ENCODE peak calls at places on chromosomes 1 and 21, in four cellular contexts. C is fibroblast of lung, Z is cardiac fibroblast, Y is epithelial cell of proximal tubule. S is an unnamed sample.

GRCh38 chr1:172203135-172203823 is 217.2 kb upstream of the C1orf105 start:
- DNase-seq in C (peak), Z (peak), Y (no peak), S (no peak)

GRCh38 chr1:17128361-17128760 is 9.1 kb upstream of the PADI2 start:
- DNase-seq in C (peak), Z (peak), Y (peak), S (peak)

GRCh38 chr1:47776554-47777156 is 220.5 kb downstream of the TRABD2B start:
- DNase-seq in C (no peak), Z (no peak), Y (no peak), S (no peak)

GRCh38 chr1:22787636-22788035 is 77.0 kb downstream of the EPHB2 start:
- DNase-seq in C (no peak), Z (no peak), Y (no peak), S (no peak)

GRCh38 chr1:152110860-152111514 is 4.3 kb downstream of the TCHH start:
- DNase-seq in C (peak), Z (peak), Y (no peak), S (peak)

GRCh38 chr1:18110968-18111367 is 3.4 kb downstream of the IGSF21 start:
- DNase-seq in C (no peak), Z (no peak), Y (no peak), S (no peak)

GRCh38 chr1:216961516-216961915 is 238.3 kb upstream of the ESRRG start:
- DNase-seq in C (no peak), Z (no peak), Y (no peak), S (no peak)

GRCh38 chr1:154714638-154715037 is 106.7 kb upstream of the ADAR start:
- DNase-seq in C (peak), Z (peak), Y (peak), S (peak)

GRCh38 chr1:186440584-186440983 is 20.3 kb downstream of the PDC start:
- DNase-seq in C (peak), Z (no peak), Y (peak), S (no peak)

GRCh38 chr1:98053471-98054366 is 132.9 kb upstream of the DPYD start:
- DNase-seq in C (peak), Z (peak), Y (no peak), S (peak)

GRCh38 chr1:21244154-21244553 is 46.1 kb downstream of the ECE1 start:
- DNase-seq in C (no peak), Z (no peak), Y (no peak), S (no peak)

GRCh38 chr1:181178241-181178640 is 89.7 kb downstream of the IER5 start:
- DNase-seq in C (no peak), Z (no peak), Y (no peak), S (no peak)

GRCh38 chr1:153790282-153790995 is 15.2 kb downstream of the SLC27A3 start:
- DNase-seq in C (peak), Z (peak), Y (no peak), S (peak)

GRCh38 chr1:25135903-25136302 is 96.4 kb downstream of the SYF2 start:
- DNase-seq in C (no peak), Z (no peak), Y (no peak), S (no peak)

GRCh38 chr1:168465942-168466702 is 77.7 kb downstream of the XCL2 start:
- DNase-seq in C (peak), Z (peak), Y (no peak), S (no peak)

GRCh38 chr1:88961081-88961480 is 31.3 kb downstream of the KYAT3 start:
- DNase-seq in C (no peak), Z (no peak), Y (no peak), S (no peak)

GRCh38 chr1:164495915-164496314 is 63.1 kb upstream of the PBX1 start:
- DNase-seq in C (no peak), Z (no peak), Y (no peak), S (no peak)

GRCh38 chr1:33130297-33130696 is 49.3 kb downstream of the AZIN2 start:
- DNase-seq in C (peak), Z (no peak), Y (no peak), S (no peak)

GRCh38 chr1:209403921-209404320 is 179.6 kb upstream of the CAMK1G start:
- DNase-seq in C (no peak), Z (no peak), Y (no peak), S (no peak)

GRCh38 chr1:6603851-6604558 is 1.3 kb upstream of the KLHL21 start:
- DNase-seq in C (peak), Z (peak), Y (no peak), S (peak)

GRCh38 chr1:96521994-96522760 is 199.4 kb upstream of the PTBP2 start:
- DNase-seq in C (peak), Z (peak), Y (peak), S (peak)

GRCh38 chr1:54566438-54567141 is 18.6 kb downstream of the ACOT11 start:
- DNase-seq in C (no peak), Z (no peak), Y (no peak), S (no peak)

GRCh38 chr1:224047538-224047937 is 66.4 kb upstream of the FBXO28 start:
- DNase-seq in C (peak), Z (no peak), Y (no peak), S (no peak)

GRCh38 chr1:205370780-205371179 is 14.1 kb upstream of the KLHDC8A start:
- DNase-seq in C (no peak), Z (no peak), Y (no peak), S (no peak)

GRCh38 chr21:39120876-39121599 is 62.2 kb downstream of the PSMG1 start:
- DNase-seq in C (no peak), Z (peak), Y (no peak), S (no peak)

GRCh38 chr1:61083014-61083798 is 845 bp downstream of the NFIA start:
- DNase-seq in C (peak), Z (peak), Y (no peak), S (no peak)

GRCh38 chr1:89565521-89565920 is 40.9 kb downstream of the LRRC8B start:
- DNase-seq in C (no peak), Z (no peak), Y (no peak), S (no peak)

GRCh38 chr1:212078826-212079225 is 43.3 kb downstream of the DTL start:
- DNase-seq in C (no peak), Z (no peak), Y (no peak), S (no peak)

GRCh38 chr1:227567256-227567655 is 3.9 kb downstream of the ZNF678 start:
- DNase-seq in C (no peak), Z (no peak), Y (no peak), S (no peak)

GRCh38 chr1:9324246-9325096 is 31.8 kb downstream of the SPSB1 start:
- DNase-seq in C (no peak), Z (no peak), Y (no peak), S (no peak)

GRCh38 chr1:230379928-230380327 is 46.2 kb downstream of the PGBD5 start:
- DNase-seq in C (no peak), Z (no peak), Y (no peak), S (no peak)

GRCh38 chr21:42583150-42583991 is 69.7 kb downstream of the SLC37A1 start:
- DNase-seq in C (no peak), Z (no peak), Y (no peak), S (no peak)

GRCh38 chr1:180594723-180595122 is 36.0 kb downstream of the OVAAL start:
- DNase-seq in C (no peak), Z (no peak), Y (no peak), S (no peak)

GRCh38 chr1:200248541-200248940 is 161.3 kb downstream of the ZNF281 start:
- DNase-seq in C (no peak), Z (no peak), Y (no peak), S (no peak)

GRCh38 chr1:8702848-8703810 is 114.3 kb downstream of the RERE start:
- DNase-seq in C (peak), Z (peak), Y (no peak), S (peak)

GRCh38 chr1:8153961-8154360 is 127.9 kb upstream of the ERRFI1 start:
- DNase-seq in C (no peak), Z (no peak), Y (no peak), S (no peak)

DNA sequence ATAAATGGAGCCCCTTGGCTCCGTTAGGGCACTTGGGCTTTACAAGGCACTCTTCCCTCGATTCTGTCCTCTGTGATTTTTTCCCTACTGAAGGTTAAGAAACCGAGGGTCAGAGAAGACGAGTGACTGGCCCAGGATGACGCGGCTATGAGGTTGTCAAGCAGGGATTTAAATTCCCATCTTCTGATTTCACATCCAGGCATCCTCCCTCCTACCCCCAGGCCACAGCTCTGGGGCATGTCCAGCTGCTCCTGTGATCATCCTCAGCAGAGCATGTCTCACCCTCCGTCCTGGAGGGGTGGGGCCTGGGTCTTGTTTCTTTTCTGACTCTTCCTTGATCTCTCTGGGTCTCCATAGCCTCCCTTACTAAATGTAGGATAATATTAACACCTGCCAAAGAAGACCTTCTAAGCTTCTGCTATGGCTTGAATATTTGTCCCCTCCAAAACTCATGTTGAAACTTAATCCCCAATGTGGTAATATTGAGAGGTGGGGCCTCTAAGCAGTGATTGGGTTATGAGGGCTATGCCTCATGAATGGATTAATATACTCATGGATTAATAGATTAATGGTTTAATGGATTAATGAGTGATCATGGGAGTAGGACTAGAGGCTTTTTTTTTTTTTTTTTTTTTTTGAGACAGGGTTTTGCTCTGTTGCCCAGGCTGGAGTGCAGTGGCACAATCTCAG is 4.6 kb downstream of the CRYBG2 start:
- DNase-seq in C (peak), Z (peak), Y (peak), S (no peak)
- TF ChIP-seq CTCF in C (no peak), Z (no peak), Y (no peak), S (no peak)

DNA sequence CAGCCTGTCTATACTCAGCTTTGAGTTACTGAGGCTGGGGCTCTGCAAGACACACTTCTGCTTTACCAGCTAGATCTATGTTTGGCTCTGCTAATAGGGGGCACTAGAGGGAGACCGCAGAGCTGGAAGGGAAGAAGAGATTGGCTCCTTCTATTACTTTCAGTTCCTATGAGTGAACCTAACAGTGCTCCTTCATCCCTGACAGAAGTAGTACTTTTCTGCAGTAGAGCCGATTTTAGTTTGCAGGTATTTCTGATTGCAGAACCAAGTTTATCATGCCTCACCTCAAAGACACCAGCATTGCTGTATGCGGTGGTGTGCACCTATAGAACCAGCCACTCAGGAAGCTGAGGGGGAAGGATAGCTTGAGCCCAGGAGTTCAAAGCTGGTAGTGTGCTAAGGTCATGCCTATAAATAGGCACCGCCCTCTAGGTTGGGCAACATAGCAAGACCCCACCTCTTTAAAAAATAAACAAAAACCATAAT is 5.7 kb upstream of the ZDHHC18 start:
- DNase-seq in C (no peak), Z (no peak), Y (no peak), S (no peak)
- TF ChIP-seq CTCF in C (peak), Z (no peak), Y (peak), S (peak)

GRCh38 chr1:202215472-202216130 is 22.0 kb downstream of the LGR6 start:
- DNase-seq in C (no peak), Z (no peak), Y (no peak), S (no peak)

GRCh38 chr1:202214089-202214843 is 20.7 kb downstream of the LGR6 start:
- DNase-seq in C (no peak), Z (no peak), Y (no peak), S (no peak)

GRCh38 chr1:202210969-202211368 is 17.4 kb downstream of the LGR6 start:
- DNase-seq in C (no peak), Z (no peak), Y (no peak), S (no peak)

GRCh38 chr1:202212787-202213186 is 19.2 kb downstream of the LGR6 start:
- DNase-seq in C (no peak), Z (no peak), Y (no peak), S (no peak)

GRCh38 chr1:202213361-202214088 is 19.9 kb downstream of the LGR6 start:
- DNase-seq in C (no peak), Z (no peak), Y (no peak), S (no peak)
- TF ChIP-seq CTCF in C (peak), Z (no peak), Y (peak), S (peak)

GRCh38 chr1:3172431-3173112 is 103.6 kb downstream of the PRDM16 start:
- DNase-seq in C (no peak), Z (no peak), Y (no peak), S (no peak)
- TF ChIP-seq CTCF in C (no peak), Z (no peak), Y (no peak), S (no peak)

S was measured in fibroblast of the aortic adventitia.